ENCODE peak calls at places on chromosomes 1 and 21, in four cellular contexts. One of them, this sample, is unnamed.

GRCh38 chr1:27508139-27508665 is 18.2 kb upstream of the WASF2 start:
- DNase-seq in IMR-90: no peak
- DNase-seq in H9: peak
- DNase-seq in PC-9: no peak
- DNase-seq in this sample: no peak

GRCh38 chr1:151509350-151510019 is 1.7 kb upstream of the CGN start:
- DNase-seq in PC-9: no peak
- DNase-seq in IMR-90: no peak
- DNase-seq in H9: no peak
- DNase-seq in this sample: no peak

GRCh38 chr1:3910049-3910731 is 10.1 kb upstream of the C1orf174 start:
- DNase-seq in PC-9: no peak
- DNase-seq in H9: no peak
- DNase-seq in IMR-90: no peak
- DNase-seq in this sample: no peak

GRCh38 chr21:45261093-45261492 is 26.6 kb downstream of the POFUT2 start:
- DNase-seq in IMR-90: no peak
- DNase-seq in H9: peak
- DNase-seq in PC-9: no peak
- DNase-seq in this sample: no peak

GRCh38 chr1:6870571-6870970 is 85.3 kb downstream of the CAMTA1 start:
- DNase-seq in H9: no peak
- DNase-seq in PC-9: no peak
- DNase-seq in IMR-90: peak
- DNase-seq in this sample: peak

GRCh38 chr1:2112280-2112701 is 62.1 kb downstream of the PRKCZ start:
- DNase-seq in PC-9: no peak
- DNase-seq in IMR-90: no peak
- DNase-seq in H9: no peak
- DNase-seq in this sample: no peak

GRCh38 chr1:155205035-155205434 is 2.7 kb downstream of the THBS3 start:
- DNase-seq in H9: no peak
- DNase-seq in IMR-90: no peak
- DNase-seq in PC-9: no peak
- DNase-seq in this sample: no peak

GRCh38 chr21:17613242-17613676 is 558 bp upstream of the BTG3 start:
- DNase-seq in IMR-90: no peak
- DNase-seq in H9: no peak
- DNase-seq in PC-9: peak
- DNase-seq in this sample: no peak

GRCh38 chr1:223831755-223832636 is 13.8 kb downstream of the TP53BP2 start:
- DNase-seq in H9: no peak
- DNase-seq in IMR-90: peak
- DNase-seq in PC-9: no peak
- DNase-seq in this sample: no peak

GRCh38 chr1:16215882-16216753 is 3.7 kb upstream of the ARHGEF19 start:
- DNase-seq in PC-9: peak
- DNase-seq in IMR-90: peak
- DNase-seq in H9: peak
- DNase-seq in this sample: peak

GRCh38 chr21:34642211-34643075 is 26.4 kb upstream of the CLIC6 start:
- DNase-seq in H9: no peak
- DNase-seq in PC-9: peak
- DNase-seq in IMR-90: peak
- DNase-seq in this sample: peak

GRCh38 chr1:201882665-201883132 is 6.0 kb upstream of the SHISA4 start:
- DNase-seq in H9: no peak
- DNase-seq in PC-9: peak
- DNase-seq in IMR-90: peak
- DNase-seq in this sample: peak

GRCh38 chr1:201773764-201774163 is 55.2 kb upstream of the IPO9 start:
- DNase-seq in PC-9: no peak
- DNase-seq in IMR-90: no peak
- DNase-seq in H9: no peak
- DNase-seq in this sample: no peak

GRCh38 chr21:37365657-37366487 is 701 bp upstream of the DYRK1A start:
- DNase-seq in PC-9: peak
- DNase-seq in IMR-90: peak
- DNase-seq in H9: peak
- DNase-seq in this sample: peak

GRCh38 chr1:41683681-41684500 is 199.4 kb upstream of the EDN2 start:
- DNase-seq in H9: no peak
- DNase-seq in IMR-90: peak
- DNase-seq in PC-9: no peak
- DNase-seq in this sample: no peak

GRCh38 chr1:203083463-203083921 is 2.3 kb downstream of the MYOG start:
- DNase-seq in H9: peak
- DNase-seq in IMR-90: no peak
- DNase-seq in PC-9: no peak
- DNase-seq in this sample: no peak

GRCh38 chr1:226645279-226645976 is 93.7 kb downstream of the ITPKB start:
- DNase-seq in H9: no peak
- DNase-seq in IMR-90: no peak
- DNase-seq in PC-9: no peak
- DNase-seq in this sample: no peak

GRCh38 chr21:39685991-39686390 is 59.0 kb upstream of the IGSF5 start:
- DNase-seq in H9: no peak
- DNase-seq in IMR-90: no peak
- DNase-seq in PC-9: no peak
- DNase-seq in this sample: no peak

GRCh38 chr1:182410620-182411273 is 10.3 kb upstream of the TEDDM1 start:
- DNase-seq in PC-9: no peak
- DNase-seq in IMR-90: no peak
- DNase-seq in H9: no peak
- DNase-seq in this sample: no peak

GRCh38 chr1:47332779-47333577 is 612 bp upstream of the CMPK1 start:
- DNase-seq in H9: no peak
- DNase-seq in IMR-90: no peak
- DNase-seq in PC-9: no peak
- DNase-seq in this sample: no peak

GRCh38 chr1:63746129-63746864 is 27.5 kb upstream of the ROR1 start:
- DNase-seq in H9: peak
- DNase-seq in IMR-90: peak
- DNase-seq in PC-9: peak
- DNase-seq in this sample: peak

GRCh38 chr21:32795802-32796489 is 24.4 kb upstream of the PAXBP1 start:
- DNase-seq in PC-9: no peak
- DNase-seq in IMR-90: no peak
- DNase-seq in H9: no peak
- DNase-seq in this sample: no peak

GRCh38 chr1:185373813-185374524 is 56.9 kb upstream of the IVNS1ABP start:
- DNase-seq in H9: no peak
- DNase-seq in PC-9: no peak
- DNase-seq in IMR-90: peak
- DNase-seq in this sample: peak

GRCh38 chr1:226046240-226046639 is 16.3 kb upstream of the H3-3A start:
- DNase-seq in IMR-90: peak
- DNase-seq in H9: no peak
- DNase-seq in PC-9: peak
- DNase-seq in this sample: peak

GRCh38 chr1:5660141-5660935 is 331.9 kb downstream of the NPHP4 start:
- DNase-seq in H9: no peak
- DNase-seq in IMR-90: no peak
- DNase-seq in PC-9: no peak
- DNase-seq in this sample: no peak

GRCh38 chr1:79982218-79982617 is 975.7 kb upstream of the ADGRL4 start:
- DNase-seq in H9: no peak
- DNase-seq in IMR-90: peak
- DNase-seq in PC-9: no peak
- DNase-seq in this sample: no peak

GRCh38 chr1:41513388-41513745 is 28.9 kb upstream of the EDN2 start:
- DNase-seq in H9: peak
- DNase-seq in PC-9: no peak
- DNase-seq in IMR-90: no peak
- DNase-seq in this sample: no peak

GRCh38 chr1:64006276-64007051 is 197.0 kb upstream of the UBE2U start:
- DNase-seq in IMR-90: peak
- DNase-seq in H9: no peak
- DNase-seq in PC-9: peak
- DNase-seq in this sample: peak

GRCh38 chr1:111334169-111334568 is 43.5 kb downstream of the CHIA start:
- DNase-seq in IMR-90: peak
- DNase-seq in PC-9: peak
- DNase-seq in H9: peak
- DNase-seq in this sample: peak

GRCh38 chr1:20883766-20884165 is 96.7 kb upstream of the HP1BP3 start:
- DNase-seq in PC-9: no peak
- DNase-seq in IMR-90: peak
- DNase-seq in H9: no peak
- DNase-seq in this sample: no peak

GRCh38 chr1:11781298-11781697 is 19.3 kb downstream of the C1orf167 start:
- DNase-seq in PC-9: no peak
- DNase-seq in H9: no peak
- DNase-seq in IMR-90: no peak
- DNase-seq in this sample: no peak

GRCh38 chr21:37507716-37508115 is 141.1 kb downstream of the DYRK1A start:
- DNase-seq in H9: no peak
- DNase-seq in IMR-90: no peak
- DNase-seq in PC-9: no peak
- DNase-seq in this sample: no peak

GRCh38 chr1:112849425-112849966 is 106.5 kb downstream of the SLC16A1 start:
- DNase-seq in PC-9: peak
- DNase-seq in H9: peak
- DNase-seq in IMR-90: peak
- DNase-seq in this sample: peak

GRCh38 chr1:150154143-150154542 is 4.4 kb downstream of the PLEKHO1 start:
- DNase-seq in PC-9: no peak
- DNase-seq in H9: no peak
- DNase-seq in IMR-90: no peak
- DNase-seq in this sample: no peak
- H3K27ac ChIP-seq in PC-9: no peak
- H3K27ac ChIP-seq in H9: no peak
- H3K27ac ChIP-seq in IMR-90: peak
- H3K27ac ChIP-seq in this sample: no peak

GRCh38 chr1:51342591-51343206 is 12.3 kb upstream of the TTC39A start:
- DNase-seq in H9: no peak
- DNase-seq in PC-9: no peak
- DNase-seq in IMR-90: no peak
- DNase-seq in this sample: no peak
- TF ChIP-seq CTCF in H9: no peak
- TF ChIP-seq CTCF in PC-9: no peak
- TF ChIP-seq CTCF in IMR-90: no peak
- TF ChIP-seq CTCF in this sample: no peak

DNA sequence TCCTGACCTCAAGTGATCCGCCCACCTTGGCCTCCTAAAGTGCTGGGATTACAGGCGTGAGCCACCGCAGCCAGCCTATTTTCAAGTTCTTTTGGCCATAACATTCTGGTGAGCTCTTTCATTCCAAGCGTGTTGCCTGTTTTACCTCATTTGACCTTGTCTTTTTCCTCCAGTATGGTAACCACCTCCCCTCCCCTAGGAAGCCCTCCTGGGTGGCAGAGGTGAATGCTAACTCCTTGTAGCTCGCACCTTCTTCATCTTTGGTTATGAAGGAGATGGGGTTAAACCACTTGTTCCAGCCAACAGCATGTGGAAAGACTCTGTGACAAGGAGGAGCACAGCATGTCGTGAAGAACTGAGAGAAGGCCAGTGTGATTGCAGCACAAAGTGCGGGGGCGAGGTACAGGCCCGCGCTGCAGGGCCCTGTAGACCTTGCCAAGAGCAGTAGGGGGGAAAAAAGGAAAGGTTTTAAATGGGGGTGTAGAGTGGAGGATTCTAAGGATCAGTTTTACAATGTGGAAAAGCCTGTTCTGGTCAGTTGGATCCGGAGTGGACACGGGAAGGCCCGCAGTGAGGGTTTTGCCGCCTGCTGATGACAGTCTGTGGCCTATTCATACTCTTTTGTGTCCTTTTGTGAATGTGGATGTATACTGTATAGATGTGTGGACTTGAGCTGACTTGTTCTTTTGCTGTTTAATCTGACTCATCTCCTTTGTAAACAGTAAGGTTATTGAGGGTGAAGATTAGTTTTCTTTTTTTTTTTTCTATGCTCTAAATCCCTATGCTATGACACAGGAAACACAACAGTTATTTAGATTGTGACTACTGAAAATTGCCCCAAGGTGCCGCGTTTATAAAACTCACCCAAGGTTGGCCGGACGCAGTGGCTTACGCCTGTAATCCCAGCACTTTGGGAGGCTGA is 7.5 kb upstream of the ZNF436 start:
- DNase-seq in H9: no peak
- DNase-seq in PC-9: peak
- DNase-seq in IMR-90: peak
- DNase-seq in this sample: peak
- H3K27ac ChIP-seq in H9: no peak
- H3K27ac ChIP-seq in PC-9: peak
- H3K27ac ChIP-seq in IMR-90: peak
- H3K27ac ChIP-seq in this sample: peak

GRCh38 chr1:233020441-233020840 is 70.0 kb downstream of the NTPCR start:
- DNase-seq in PC-9: no peak
- DNase-seq in H9: no peak
- DNase-seq in IMR-90: peak
- DNase-seq in this sample: no peak
- TF ChIP-seq CTCF in PC-9: no peak
- TF ChIP-seq CTCF in H9: no peak
- TF ChIP-seq CTCF in IMR-90: no peak
- TF ChIP-seq CTCF in this sample: no peak

DNA sequence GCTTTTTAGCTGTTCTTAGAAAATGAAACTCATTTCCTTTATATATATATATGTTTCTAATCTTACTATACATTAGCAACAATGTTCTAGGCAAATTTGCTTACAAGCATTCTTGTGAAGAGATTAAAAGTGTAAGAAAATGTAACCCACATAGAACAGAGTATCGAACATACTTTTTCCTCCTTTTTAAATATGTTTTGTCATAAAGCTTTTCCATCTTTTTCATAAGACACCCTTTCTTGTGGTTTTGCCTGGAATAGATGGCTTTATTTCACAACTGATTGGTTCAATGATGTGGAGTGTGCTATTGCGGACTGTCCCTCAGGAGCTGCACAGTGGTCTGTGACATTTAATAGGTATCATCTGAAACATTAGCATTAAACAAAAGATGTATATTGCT is 48.6 kb upstream of the C1orf146 start:
- DNase-seq in H9: no peak
- DNase-seq in IMR-90: no peak
- DNase-seq in PC-9: no peak
- DNase-seq in this sample: no peak
- H3K27ac ChIP-seq in H9: no peak
- H3K27ac ChIP-seq in IMR-90: peak
- H3K27ac ChIP-seq in PC-9: no peak
- H3K27ac ChIP-seq in this sample: no peak

DNA sequence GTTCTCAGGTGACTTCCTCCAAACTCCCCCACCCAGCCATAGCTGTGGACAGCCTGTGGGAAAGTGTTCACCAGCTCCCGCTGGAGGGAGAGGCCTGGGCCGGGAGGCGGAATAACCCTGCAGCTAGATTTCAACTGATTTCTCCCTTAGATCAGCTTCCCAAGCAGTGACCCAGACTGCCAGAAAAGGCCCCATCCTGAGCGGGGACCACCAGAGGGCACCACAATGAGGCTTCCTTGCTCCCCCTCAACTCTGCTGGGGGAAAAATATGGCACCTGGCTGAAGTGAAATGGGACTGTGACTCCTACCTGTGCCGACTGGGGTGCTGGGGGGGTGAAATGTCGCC is 50.8 kb downstream of the RHBG start:
- DNase-seq in H9: peak
- DNase-seq in PC-9: peak
- DNase-seq in IMR-90: no peak
- DNase-seq in this sample: no peak
- TF ChIP-seq CTCF in H9: peak
- TF ChIP-seq CTCF in PC-9: peak
- TF ChIP-seq CTCF in IMR-90: no peak
- TF ChIP-seq CTCF in this sample: peak

GRCh38 chr1:156807627-156808026 is 9.0 kb downstream of the SH2D2A start:
- DNase-seq in PC-9: no peak
- DNase-seq in H9: no peak
- DNase-seq in IMR-90: no peak
- DNase-seq in this sample: no peak
- H3K27ac ChIP-seq in PC-9: no peak
- H3K27ac ChIP-seq in H9: no peak
- H3K27ac ChIP-seq in IMR-90: no peak
- H3K27ac ChIP-seq in this sample: no peak